ENCODE peak calls at places on chromosomes 3 and 15, in nine cellular contexts. One of them, this sample, is unnamed.

GRCh38 chr15:55824857-55825613 is 82.1 kb upstream of the PRTG start:
- DNase-seq in uterus: no peak
- DNase-seq in nephron progenitor cell: no peak
- DNase-seq in heart left ventricle: no peak
- DNase-seq in kidney: no peak
- DNase-seq in AG10803: no peak
- DNase-seq in WTC11: peak; percentile 17
- DNase-seq in neural progenitor cell: peak; percentile 59
- DNase-seq in GM10248: no peak
- DNase-seq in this sample: no peak

GRCh38 chr3:178562869-178563232 is 26.6 kb downstream of the KCNMB2 start:
- DNase-seq in uterus: no peak
- DNase-seq in nephron progenitor cell: no peak
- DNase-seq in heart left ventricle: no peak
- DNase-seq in kidney: no peak
- DNase-seq in AG10803: peak; percentile 25
- DNase-seq in WTC11: no peak
- DNase-seq in neural progenitor cell: no peak
- DNase-seq in GM10248: no peak
- DNase-seq in this sample: no peak

GRCh38 chr3:54857343-54857742 is 70.5 kb downstream of the LRTM1 start:
- DNase-seq in uterus: no peak
- DNase-seq in nephron progenitor cell: no peak
- DNase-seq in heart left ventricle: no peak
- DNase-seq in kidney: no peak
- DNase-seq in AG10803: no peak
- DNase-seq in WTC11: no peak
- DNase-seq in neural progenitor cell: no peak
- DNase-seq in GM10248: no peak
- DNase-seq in this sample: no peak

GRCh38 chr3:27914199-27914598 is 192.1 kb upstream of the EOMES start:
- DNase-seq in uterus: no peak
- DNase-seq in nephron progenitor cell: no peak
- DNase-seq in heart left ventricle: no peak
- DNase-seq in kidney: no peak
- DNase-seq in AG10803: peak; percentile 11
- DNase-seq in WTC11: peak; percentile 34
- DNase-seq in neural progenitor cell: peak; percentile 52
- DNase-seq in GM10248: no peak
- DNase-seq in this sample: no peak

GRCh38 chr15:29938701-29939340 is 116.6 kb upstream of the TJP1 start:
- DNase-seq in uterus: no peak
- DNase-seq in nephron progenitor cell: no peak
- DNase-seq in heart left ventricle: no peak
- DNase-seq in kidney: no peak
- DNase-seq in AG10803: no peak
- DNase-seq in WTC11: no peak
- DNase-seq in neural progenitor cell: peak; percentile 13
- DNase-seq in GM10248: no peak
- DNase-seq in this sample: no peak

GRCh38 chr3:194100856-194101390 is 35.0 kb upstream of the HES1 start:
- DNase-seq in uterus: no peak
- DNase-seq in nephron progenitor cell: no peak
- DNase-seq in heart left ventricle: no peak
- DNase-seq in kidney: no peak
- DNase-seq in AG10803: no peak
- DNase-seq in WTC11: no peak
- DNase-seq in neural progenitor cell: no peak
- DNase-seq in GM10248: peak; percentile 82
- DNase-seq in this sample: no peak

GRCh38 chr15:66625974-66626373 is 60.2 kb upstream of the LCTL start:
- DNase-seq in uterus: no peak
- DNase-seq in nephron progenitor cell: no peak
- DNase-seq in heart left ventricle: no peak
- DNase-seq in kidney: no peak
- DNase-seq in AG10803: no peak
- DNase-seq in WTC11: no peak
- DNase-seq in neural progenitor cell: no peak
- DNase-seq in GM10248: no peak
- DNase-seq in this sample: no peak

GRCh38 chr3:49747792-49748480 is 24.2 kb upstream of the GMPPB start:
- DNase-seq in uterus: no peak
- DNase-seq in nephron progenitor cell: no peak
- DNase-seq in heart left ventricle: no peak
- DNase-seq in kidney: no peak
- DNase-seq in AG10803: peak; percentile 42
- DNase-seq in WTC11: no peak
- DNase-seq in neural progenitor cell: no peak
- DNase-seq in GM10248: no peak
- DNase-seq in this sample: no peak

GRCh38 chr3:148816427-148816826 is 11.2 kb upstream of the CPB1 start:
- DNase-seq in uterus: no peak
- DNase-seq in nephron progenitor cell: no peak
- DNase-seq in heart left ventricle: no peak
- DNase-seq in kidney: no peak
- DNase-seq in AG10803: no peak
- DNase-seq in WTC11: no peak
- DNase-seq in neural progenitor cell: no peak
- DNase-seq in GM10248: no peak
- DNase-seq in this sample: no peak

GRCh38 chr15:87736921-87737389 is 519.6 kb downstream of the NTRK3 start:
- DNase-seq in uterus: no peak
- DNase-seq in nephron progenitor cell: no peak
- DNase-seq in heart left ventricle: no peak
- DNase-seq in kidney: no peak
- DNase-seq in AG10803: peak; percentile 34
- DNase-seq in WTC11: no peak
- DNase-seq in neural progenitor cell: no peak
- DNase-seq in GM10248: no peak
- DNase-seq in this sample: no peak

GRCh38 chr3:167406876-167407492 is 26.9 kb upstream of the ZBBX start:
- DNase-seq in uterus: no peak
- DNase-seq in nephron progenitor cell: peak; percentile 38
- DNase-seq in heart left ventricle: no peak
- DNase-seq in kidney: no peak
- DNase-seq in AG10803: peak; percentile 20
- DNase-seq in WTC11: peak; percentile 41
- DNase-seq in neural progenitor cell: peak; percentile 81
- DNase-seq in GM10248: peak; percentile 3
- DNase-seq in this sample: peak; percentile 89
- TF ChIP-seq CTCF in uterus: no peak
- TF ChIP-seq CTCF in nephron progenitor cell: peak; percentile 55
- TF ChIP-seq CTCF in heart left ventricle: peak; percentile 52
- TF ChIP-seq CTCF in kidney: peak; percentile 34
- TF ChIP-seq CTCF in AG10803: peak; percentile 1
- TF ChIP-seq CTCF in WTC11: peak; percentile 29
- TF ChIP-seq CTCF in neural progenitor cell: peak; percentile 89
- TF ChIP-seq CTCF in GM10248: peak; percentile 27
- TF ChIP-seq CTCF in this sample: peak; percentile 61

GRCh38 chr15:78637776-78638435 is 3.1 kb downstream of the CHRNB4 start:
- DNase-seq in uterus: no peak
- DNase-seq in nephron progenitor cell: no peak
- DNase-seq in heart left ventricle: no peak
- DNase-seq in kidney: no peak
- DNase-seq in AG10803: no peak
- DNase-seq in WTC11: no peak
- DNase-seq in neural progenitor cell: no peak
- DNase-seq in GM10248: no peak
- DNase-seq in this sample: no peak

GRCh38 chr15:78636378-78636859 is 4.6 kb downstream of the CHRNB4 start:
- DNase-seq in uterus: no peak
- DNase-seq in nephron progenitor cell: no peak
- DNase-seq in heart left ventricle: no peak
- DNase-seq in kidney: no peak
- DNase-seq in AG10803: no peak
- DNase-seq in WTC11: no peak
- DNase-seq in neural progenitor cell: no peak
- DNase-seq in GM10248: no peak
- DNase-seq in this sample: no peak

GRCh38 chr15:78640527-78640839 is 527 bp downstream of the CHRNB4 start:
- DNase-seq in uterus: no peak
- DNase-seq in nephron progenitor cell: no peak
- DNase-seq in heart left ventricle: no peak
- DNase-seq in kidney: no peak
- DNase-seq in AG10803: no peak
- DNase-seq in WTC11: peak; percentile 30
- DNase-seq in neural progenitor cell: no peak
- DNase-seq in GM10248: no peak
- DNase-seq in this sample: no peak

GRCh38 chr15:78640840-78641733 is at the start of gene CHRNB4:
- DNase-seq in uterus: no peak
- DNase-seq in nephron progenitor cell: peak; percentile 92
- DNase-seq in heart left ventricle: no peak
- DNase-seq in kidney: peak; percentile 78
- DNase-seq in AG10803: no peak
- DNase-seq in WTC11: peak; percentile 87
- DNase-seq in neural progenitor cell: peak; percentile 92
- DNase-seq in GM10248: no peak
- DNase-seq in this sample: no peak

GRCh38 chr15:78638658-78639314 is 2.2 kb downstream of the CHRNB4 start:
- DNase-seq in uterus: no peak
- DNase-seq in nephron progenitor cell: peak; percentile 89
- DNase-seq in heart left ventricle: peak; percentile 42
- DNase-seq in kidney: no peak
- DNase-seq in AG10803: peak; percentile 8
- DNase-seq in WTC11: peak; percentile 91
- DNase-seq in neural progenitor cell: peak; percentile 94
- DNase-seq in GM10248: peak; percentile 70
- DNase-seq in this sample: no peak
- TF ChIP-seq CTCF in uterus: no peak
- TF ChIP-seq CTCF in nephron progenitor cell: peak; percentile 70
- TF ChIP-seq CTCF in heart left ventricle: peak; percentile 76
- TF ChIP-seq CTCF in kidney: peak; percentile 67
- TF ChIP-seq CTCF in AG10803: peak; percentile 52
- TF ChIP-seq CTCF in WTC11: peak; percentile 59
- TF ChIP-seq CTCF in neural progenitor cell: peak; percentile 80
- TF ChIP-seq CTCF in GM10248: peak; percentile 40
- TF ChIP-seq CTCF in this sample: peak; percentile 54

GRCh38 chr3:46685446-46685845 is 8.0 kb downstream of the ALS2CL start:
- DNase-seq in uterus: no peak
- DNase-seq in nephron progenitor cell: no peak
- DNase-seq in heart left ventricle: no peak
- DNase-seq in kidney: no peak
- DNase-seq in AG10803: no peak
- DNase-seq in WTC11: no peak
- DNase-seq in neural progenitor cell: no peak
- DNase-seq in GM10248: no peak
- DNase-seq in this sample: no peak
- TF ChIP-seq CTCF in uterus: no peak
- TF ChIP-seq CTCF in nephron progenitor cell: no peak
- TF ChIP-seq CTCF in heart left ventricle: no peak
- TF ChIP-seq CTCF in kidney: no peak
- TF ChIP-seq CTCF in AG10803: no peak
- TF ChIP-seq CTCF in WTC11: no peak
- TF ChIP-seq CTCF in neural progenitor cell: no peak
- TF ChIP-seq CTCF in GM10248: no peak
- TF ChIP-seq CTCF in this sample: no peak

GRCh38 chr3:181725033-181725775 is 13.5 kb downstream of the SOX2 start:
- DNase-seq in uterus: no peak
- DNase-seq in nephron progenitor cell: no peak
- DNase-seq in heart left ventricle: no peak
- DNase-seq in kidney: no peak
- DNase-seq in AG10803: no peak
- DNase-seq in WTC11: no peak
- DNase-seq in neural progenitor cell: peak; percentile 64
- DNase-seq in GM10248: no peak
- DNase-seq in this sample: no peak

GRCh38 chr3:181725830-181726229 is 14.1 kb downstream of the SOX2 start:
- DNase-seq in uterus: no peak
- DNase-seq in nephron progenitor cell: peak; percentile 56
- DNase-seq in heart left ventricle: no peak
- DNase-seq in kidney: no peak
- DNase-seq in AG10803: no peak
- DNase-seq in WTC11: no peak
- DNase-seq in neural progenitor cell: peak; percentile 86
- DNase-seq in GM10248: no peak
- DNase-seq in this sample: peak; percentile 78

GRCh38 chr3:181728470-181728869 is 16.7 kb downstream of the SOX2 start:
- DNase-seq in uterus: no peak
- DNase-seq in nephron progenitor cell: no peak
- DNase-seq in heart left ventricle: no peak
- DNase-seq in kidney: no peak
- DNase-seq in AG10803: no peak
- DNase-seq in WTC11: no peak
- DNase-seq in neural progenitor cell: no peak
- DNase-seq in GM10248: no peak
- DNase-seq in this sample: no peak

GRCh38 chr3:181727122-181728036 is 15.7 kb downstream of the SOX2 start:
- DNase-seq in uterus: no peak
- DNase-seq in nephron progenitor cell: peak; percentile 60
- DNase-seq in heart left ventricle: no peak
- DNase-seq in kidney: no peak
- DNase-seq in AG10803: no peak
- DNase-seq in WTC11: peak; percentile 65
- DNase-seq in neural progenitor cell: peak; percentile 82
- DNase-seq in GM10248: no peak
- DNase-seq in this sample: no peak

GRCh38 chr3:181726351-181727121 is 14.8 kb downstream of the SOX2 start:
- DNase-seq in uterus: no peak
- DNase-seq in nephron progenitor cell: peak; percentile 72
- DNase-seq in heart left ventricle: no peak
- DNase-seq in kidney: no peak
- DNase-seq in AG10803: no peak
- DNase-seq in WTC11: peak; percentile 81
- DNase-seq in neural progenitor cell: peak; percentile 94
- DNase-seq in GM10248: no peak
- DNase-seq in this sample: no peak
- TF ChIP-seq CTCF in uterus: no peak
- TF ChIP-seq CTCF in nephron progenitor cell: peak; percentile 29
- TF ChIP-seq CTCF in heart left ventricle: no peak
- TF ChIP-seq CTCF in kidney: no peak
- TF ChIP-seq CTCF in AG10803: no peak
- TF ChIP-seq CTCF in WTC11: no peak
- TF ChIP-seq CTCF in neural progenitor cell: peak; percentile 61
- TF ChIP-seq CTCF in GM10248: peak; percentile 7
- TF ChIP-seq CTCF in this sample: peak; percentile 30

DNA sequence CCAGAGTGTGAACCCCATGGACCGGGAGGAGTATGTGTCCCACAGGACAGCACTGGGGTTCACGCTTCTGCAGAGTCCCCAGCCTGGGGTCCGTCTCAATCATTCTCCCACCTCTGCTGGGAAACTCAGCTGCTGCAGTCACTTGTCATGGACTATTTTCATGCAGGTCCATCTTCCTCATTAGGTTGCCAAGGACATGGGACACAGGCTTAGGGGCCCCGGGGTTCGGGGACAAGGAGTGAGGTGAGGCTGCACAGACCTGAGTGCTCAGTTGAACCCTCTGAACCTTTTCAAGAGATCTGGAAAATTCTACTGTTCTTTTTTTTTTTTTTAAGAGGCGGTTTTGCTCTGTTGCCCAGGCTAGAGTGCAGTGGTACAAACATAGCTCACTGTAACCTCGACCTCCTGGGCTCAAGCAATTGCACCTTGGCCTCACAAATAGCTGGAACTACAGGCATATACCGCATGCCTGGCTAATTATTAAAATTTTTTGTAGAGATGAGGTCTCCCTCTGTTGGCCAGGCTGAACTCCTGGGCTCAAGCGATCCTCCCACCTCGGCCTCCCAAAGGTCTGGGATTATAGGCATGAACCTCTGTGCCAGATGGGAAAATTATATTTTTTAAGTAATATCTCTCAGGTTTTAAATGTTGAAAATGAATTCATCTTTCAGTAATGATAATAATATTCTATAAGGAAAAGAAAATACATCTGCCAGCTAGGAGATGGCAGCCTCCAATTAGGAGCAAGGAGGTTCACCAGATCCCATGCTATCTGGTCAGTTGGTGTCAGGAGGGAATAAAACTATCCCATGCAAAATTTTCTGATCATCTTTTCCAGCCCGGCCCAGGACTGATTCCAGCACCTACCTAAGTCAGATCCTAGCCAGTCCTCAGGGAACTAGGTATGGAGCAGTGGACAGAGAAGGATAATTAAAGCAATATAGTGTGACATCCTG is 45.2 kb downstream of the RPN1 start:
- DNase-seq in uterus: no peak
- DNase-seq in nephron progenitor cell: no peak
- DNase-seq in heart left ventricle: no peak
- DNase-seq in kidney: no peak
- DNase-seq in AG10803: no peak
- DNase-seq in WTC11: no peak
- DNase-seq in neural progenitor cell: no peak
- DNase-seq in GM10248: no peak
- DNase-seq in this sample: no peak
- TF ChIP-seq CTCF in uterus: no peak
- TF ChIP-seq CTCF in nephron progenitor cell: no peak
- TF ChIP-seq CTCF in heart left ventricle: no peak
- TF ChIP-seq CTCF in kidney: no peak
- TF ChIP-seq CTCF in AG10803: no peak
- TF ChIP-seq CTCF in WTC11: no peak
- TF ChIP-seq CTCF in neural progenitor cell: no peak
- TF ChIP-seq CTCF in GM10248: no peak
- TF ChIP-seq CTCF in this sample: no peak

This sample was measured in dorsolateral prefrontal cortex.